ENCODE peak calls at places on chromosome 7, in five cellular contexts. E is stomach, C is fibroblast of lung, O is astrocyte of the spinal cord, W is astrocyte of the cerebellum. V is an unnamed sample.

GRCh38 chr7:47967123-47967522 is 12.3 kb downstream of the HUS1 start:
- DNase-seq in E (no peak), C (no peak), O (no peak), W (no peak), V (no peak)

GRCh38 chr7:93147358-93147757 is 827 bp downstream of the SAMD9L start:
- DNase-seq in O (peak), C (peak), W (no peak), E (peak), V (no peak)

GRCh38 chr7:13981070-13981469 is 8.4 kb downstream of the ETV1 start:
- DNase-seq in O (peak), W (peak), C (peak), E (peak), V (no peak)

GRCh38 chr7:77561354-77561753 is 24.3 kb downstream of the PTPN12 start:
- DNase-seq in O (no peak), E (no peak), W (no peak), C (no peak), V (no peak)

GRCh38 chr7:78167825-78168224 is 369.3 kb downstream of the PHTF2 start:
- DNase-seq in C (no peak), W (no peak), O (no peak), E (no peak), V (no peak)

GRCh38 chr7:48962821-48963505 is 38.6 kb downstream of the CDC14C start:
- DNase-seq in C (peak), W (peak), O (peak), E (no peak), V (no peak)

GRCh38 chr7:30159698-30160143 is 24.9 kb downstream of the MTURN start:
- DNase-seq in O (peak), E (peak), W (no peak), C (peak), V (no peak)

GRCh38 chr7:120550494-120551048 is 277.6 kb downstream of the KCND2 start:
- DNase-seq in E (no peak), W (peak), O (peak), C (peak), V (no peak)

GRCh38 chr7:485188-486081 is 34.2 kb downstream of the PDGFA start:
- DNase-seq in O (no peak), C (no peak), E (peak), W (no peak), V (no peak)

GRCh38 chr7:121219031-121219430 is 109.8 kb upstream of the WNT16 start:
- DNase-seq in W (peak), E (no peak), C (peak), O (peak), V (no peak)

GRCh38 chr7:105352018-105352612 is 36.6 kb downstream of the SRPK2 start:
- DNase-seq in E (peak), C (peak), W (peak), O (peak), V (no peak)

GRCh38 chr7:84091318-84091717 is 103.3 kb downstream of the SEMA3A start:
- DNase-seq in C (no peak), W (no peak), E (no peak), O (no peak), V (no peak)

GRCh38 chr7:101993311-101993710 is 175.9 kb downstream of the CUX1 start:
- DNase-seq in E (no peak), W (no peak), C (no peak), O (no peak), V (no peak)

GRCh38 chr7:92205987-92206386 is 27.0 kb upstream of the LRRD1 start:
- DNase-seq in C (no peak), O (no peak), W (no peak), E (no peak), V (no peak)

GRCh38 chr7:57685418-57685817 is 235.4 kb downstream of the ZNF716 start:
- DNase-seq in C (no peak), O (no peak), E (no peak), W (no peak), V (no peak)

GRCh38 chr7:43905954-43906326 is 456 bp downstream of the URGCP start:
- DNase-seq in O (peak), E (peak), C (peak), W (no peak), V (no peak)

GRCh38 chr7:132084776-132085388 is 491.4 kb downstream of the PLXNA4 start:
- DNase-seq in W (no peak), O (no peak), E (no peak), C (no peak), V (no peak)

GRCh38 chr7:114418117-114418516 is 3.5 kb downstream of the FOXP2 start:
- DNase-seq in W (no peak), E (no peak), C (peak), O (no peak), V (no peak)

GRCh38 chr7:128913856-128914565 is 3.5 kb upstream of the KCP start:
- DNase-seq in E (no peak), W (no peak), O (no peak), C (no peak), V (no peak)

GRCh38 chr7:50782376-50783208 is at the start of gene GRB10:
- DNase-seq in C (peak), E (no peak), O (peak), W (no peak), V (no peak)

GRCh38 chr7:141074162-141074989 is 512 bp downstream of the TMEM178B start:
- DNase-seq in E (no peak), W (no peak), C (peak), O (peak), V (peak)

DNA sequence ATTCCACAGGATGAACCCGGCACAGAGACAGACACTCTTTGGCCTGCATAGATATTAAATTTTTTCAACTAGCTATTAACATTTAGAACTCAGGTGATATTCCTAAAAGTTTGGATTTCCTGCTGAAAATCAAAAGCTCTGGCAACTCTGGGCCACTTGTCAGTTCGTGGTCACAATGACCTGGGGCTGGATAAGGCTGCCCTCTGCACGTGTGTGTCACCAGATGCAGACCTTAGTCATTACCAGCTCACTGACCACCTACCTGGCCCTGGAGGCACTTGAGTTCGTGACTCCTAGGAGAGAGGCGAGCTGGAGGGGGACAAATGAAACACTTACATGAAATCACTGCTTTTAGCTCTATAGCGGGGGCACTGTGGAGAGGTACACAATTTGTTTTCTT is 126.5 kb downstream of the HIPK2 start:
- DNase-seq in C (no peak), O (no peak), W (no peak), E (no peak), V (no peak)
- TF ChIP-seq CTCF in C (no peak), O (no peak), W (no peak), E (no peak), V (no peak)

GRCh38 chr7:12062062-12062461 is 149.0 kb upstream of the TMEM106B start:
- DNase-seq in C (no peak), E (no peak), W (no peak), O (no peak), V (no peak)
- TF ChIP-seq CTCF in C (peak), E (no peak), W (no peak), O (peak), V (peak)

GRCh38 chr7:149071641-149072437 is 18.7 kb downstream of the ZNF786 start:
- DNase-seq in C (no peak), O (no peak), W (no peak), E (no peak), V (no peak)
- TF ChIP-seq CTCF in C (no peak), O (peak), W (no peak), E (no peak), V (peak)

DNA sequence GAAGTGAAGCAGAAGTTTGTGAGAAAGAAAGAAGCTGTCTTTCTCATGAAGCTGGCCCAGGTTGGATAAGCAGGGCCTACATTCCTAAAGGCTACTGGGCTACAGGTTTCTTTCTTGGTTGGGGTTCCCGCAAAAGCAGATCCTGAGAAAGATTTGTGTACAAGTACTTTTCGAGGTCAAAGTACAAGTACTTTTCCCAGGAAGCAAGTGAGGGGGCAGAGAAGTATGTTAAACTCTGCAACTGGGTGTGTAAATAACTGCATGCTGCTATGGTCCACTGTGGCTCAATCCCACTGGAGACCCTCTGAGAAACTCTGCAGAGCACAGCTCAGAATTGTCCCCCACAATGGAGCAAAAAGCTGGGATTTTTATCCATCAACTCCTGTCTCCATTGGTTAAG is 28.7 kb downstream of the LSM5 start:
- DNase-seq in O (no peak), W (no peak), E (no peak), C (no peak), V (no peak)
- TF ChIP-seq CTCF in O (no peak), W (no peak), E (no peak), C (no peak), V (no peak)

DNA sequence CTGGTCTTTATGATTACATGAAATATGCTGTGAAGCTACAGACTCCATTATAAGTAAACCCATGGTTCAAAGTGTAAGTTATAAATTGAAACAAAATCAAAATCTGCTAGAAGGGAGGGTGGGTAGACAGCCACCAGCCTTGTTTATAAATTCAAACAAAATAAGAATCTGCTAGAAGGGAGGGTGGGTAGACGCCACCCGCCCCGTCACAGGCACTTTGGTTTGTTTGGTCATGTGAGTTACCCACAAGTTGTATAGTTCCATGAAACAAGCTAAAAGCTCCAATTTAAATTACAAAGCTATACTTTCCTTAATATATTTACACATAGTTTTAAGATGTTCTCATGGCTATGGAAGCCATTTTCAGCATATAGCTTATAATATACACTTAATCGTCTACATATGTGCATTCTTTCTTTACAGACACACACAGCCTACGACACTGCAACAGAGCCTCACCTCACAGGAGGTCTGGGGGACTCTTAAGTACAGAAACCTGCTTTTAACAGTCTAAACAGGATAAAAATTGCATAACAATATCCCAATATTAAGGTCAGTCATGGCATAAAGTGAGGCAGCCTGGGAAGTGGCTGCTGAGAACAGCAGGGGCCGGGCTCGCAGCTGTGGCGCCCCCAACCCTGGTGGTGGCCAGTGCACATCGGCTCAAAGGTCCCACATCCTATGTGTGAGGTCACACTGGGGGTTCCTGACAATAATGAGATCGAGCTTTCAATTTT is 28.0 kb upstream of the NCAPG2 start:
- DNase-seq in O (no peak), W (no peak), C (no peak), E (no peak), V (peak)
- TF ChIP-seq CTCF in O (no peak), W (no peak), C (no peak), E (no peak), V (no peak)